ENCODE peak calls at places on chromosomes 1 and 21, in four cellular contexts. Q, U, I and H are unnamed samples.

GRCh38 chr1:29876902-29877301 is 640.6 kb downstream of the PTPRU start:
- DNase-seq in Q (no peak), U (no peak), I (no peak), H (no peak)

GRCh38 chr21:18349468-18349867 is 54.1 kb downstream of the TMPRSS15 start:
- DNase-seq in Q (no peak), U (no peak), I (no peak), H (no peak)

GRCh38 chr1:13813398-13814012 is 113.5 kb downstream of the PRDM2 start:
- DNase-seq in Q (no peak), U (peak), I (peak), H (peak)

GRCh38 chr1:205484985-205485967 is 19.2 kb upstream of the CDK18 start:
- DNase-seq in Q (peak), U (peak), I (peak), H (peak)

GRCh38 chr1:153122831-153123421 is 9.6 kb upstream of the SPRR2F start:
- DNase-seq in Q (no peak), U (no peak), I (no peak), H (no peak)

GRCh38 chr21:38649120-38649519 is 150.8 kb upstream of the ERG start:
- DNase-seq in Q (no peak), U (no peak), I (no peak), H (no peak)

GRCh38 chr1:54927475-54928240 is 40.7 kb upstream of the DHCR24 start:
- DNase-seq in Q (peak), U (no peak), I (peak), H (peak)

GRCh38 chr1:19033516-19033840 is 77.0 kb upstream of the IFFO2 start:
- DNase-seq in Q (no peak), U (no peak), I (peak), H (no peak)

GRCh38 chr1:57345916-57346315 is 77.9 kb downstream of the DAB1 start:
- DNase-seq in Q (no peak), U (no peak), I (no peak), H (no peak)

GRCh38 chr1:19066248-19066873 is 109.9 kb upstream of the IFFO2 start:
- DNase-seq in Q (peak), U (no peak), I (no peak), H (no peak)

GRCh38 chr1:78831731-78832360 is 174.7 kb downstream of the ADGRL4 start:
- DNase-seq in Q (peak), U (no peak), I (peak), H (peak)

GRCh38 chr1:220952941-220953340 is 73.7 kb downstream of the HLX start:
- DNase-seq in Q (no peak), U (no peak), I (no peak), H (no peak)

GRCh38 chr1:89646259-89646658 is 13.3 kb downstream of the LRRC8C start:
- DNase-seq in Q (no peak), U (no peak), I (no peak), H (no peak)

GRCh38 chr1:227888404-227889046 is 59.2 kb downstream of the WNT9A start:
- DNase-seq in Q (no peak), U (no peak), I (no peak), H (no peak)

GRCh38 chr1:224498574-224499170 is 64.1 kb upstream of the WDR26 start:
- DNase-seq in Q (peak), U (peak), I (peak), H (peak)

GRCh38 chr1:207431508-207431907 is 22.6 kb upstream of the CR2 start:
- DNase-seq in Q (no peak), U (no peak), I (no peak), H (no peak)

GRCh38 chr21:44370027-44370735 is 16.8 kb downstream of the TRPM2 start:
- DNase-seq in Q (peak), U (no peak), I (peak), H (peak)

GRCh38 chr1:149888999-149889289 is 10.4 kb upstream of the BOLA1 start:
- DNase-seq in Q (peak), U (peak), I (peak), H (no peak)

GRCh38 chr21:44380876-44381275 is 27.5 kb downstream of the TRPM2 start:
- DNase-seq in Q (no peak), U (no peak), I (no peak), H (no peak)

GRCh38 chr1:72037745-72038343 is 244.5 kb downstream of the NEGR1 start:
- DNase-seq in Q (peak), U (peak), I (peak), H (peak)

GRCh38 chr1:243740255-243740999 is 109.6 kb downstream of the AKT3 start:
- DNase-seq in Q (peak), U (no peak), I (no peak), H (peak)

GRCh38 chr1:151619489-151620093 is 7.7 kb downstream of the SNX27 start:
- DNase-seq in Q (peak), U (no peak), I (peak), H (peak)

GRCh38 chr1:155124503-155125463 is 2.9 kb upstream of the EFNA1 start:
- DNase-seq in Q (peak), U (no peak), I (no peak), H (peak)

GRCh38 chr1:22739648-22740385 is 29.2 kb downstream of the EPHB2 start:
- DNase-seq in Q (peak), U (no peak), I (peak), H (peak)

GRCh38 chr1:117120774-117121588 is 568 bp downstream of the TRIM45 start:
- DNase-seq in Q (peak), U (no peak), I (peak), H (no peak)

GRCh38 chr1:101165944-101166343 is 70.9 kb upstream of the S1PR1 start:
- DNase-seq in Q (no peak), U (peak), I (no peak), H (no peak)

GRCh38 chr21:17802568-17802967 is 16.6 kb downstream of the C21orf91 start:
- DNase-seq in Q (peak), U (no peak), I (peak), H (peak)

GRCh38 chr1:36115200-36115669 is 9.8 kb downstream of the COL8A2 start:
- DNase-seq in Q (peak), U (no peak), I (peak), H (no peak)

GRCh38 chr1:174990382-174990999 is 9.3 kb upstream of the CACYBP start:
- DNase-seq in Q (peak), U (peak), I (peak), H (peak)

GRCh38 chr1:219126267-219126862 is 47.3 kb upstream of the LYPLAL1 start:
- DNase-seq in Q (no peak), U (no peak), I (peak), H (no peak)

GRCh38 chr1:246142320-246142893 is 364.7 kb downstream of the SMYD3 start:
- DNase-seq in Q (peak), U (no peak), I (peak), H (peak)

GRCh38 chr1:216691710-216692109 is 31.5 kb downstream of the ESRRG start:
- DNase-seq in Q (no peak), U (no peak), I (no peak), H (no peak)

GRCh38 chr1:31166462-31166861 is 73.2 kb downstream of the NKAIN1 start:
- DNase-seq in Q (no peak), U (no peak), I (no peak), H (no peak)

GRCh38 chr1:224199679-224200078 is 16.6 kb downstream of the DEGS1 start:
- DNase-seq in Q (no peak), U (no peak), I (no peak), H (no peak)

GRCh38 chr1:44995467-44996238 is 9.3 kb upstream of the EIF2B3 start:
- DNase-seq in Q (no peak), U (no peak), I (no peak), H (no peak)

GRCh38 chr1:177983824-177984528 is 14.1 kb upstream of the SEC16B start:
- DNase-seq in Q (peak), U (peak), I (peak), H (peak)

GRCh38 chr1:100414693-100415092 is 62.4 kb downstream of the CDC14A start:
- DNase-seq in Q (no peak), U (no peak), I (peak), H (no peak)